ENCODE peak calls at places on chromosomes 5 and 9, in eight cellular contexts. T is PC-3; V is transverse colon; Y is right lobe of liver; P is CD4-positive, alpha-beta memory T cell; M is psoas muscle; E is Peyer's patch; U is effector memory CD4-positive, alpha-beta T cell. D is an unnamed sample. For H3K4me1 and H3K27me3, the result is how much of the 10 kb centered on the place peaks cover.

GRCh38 chr9:126423022-126423708 is 96.5 kb downstream of the MVB12B start:
- DNase-seq in T (no peak), V (no peak), Y (no peak), P (no peak), M (no peak), E (no peak), U (no peak), D (no peak)

GRCh38 chr5:173396311-173396993 is 68.2 kb upstream of the STC2 start:
- DNase-seq in T (no peak), V (no peak), Y (no peak), P (no peak), M (peak), E (no peak), U (no peak), D (no peak)

GRCh38 chr9:124342402-124342945 is 72.8 kb downstream of the PSMB7 start:
- DNase-seq in T (no peak), V (no peak), Y (no peak), P (no peak), M (peak), E (no peak), U (no peak), D (no peak)

GRCh38 chr9:107489144-107489673 is 360 bp downstream of the KLF4 start:
- DNase-seq in T (peak), V (peak), Y (no peak), P (no peak), M (no peak), E (no peak), U (no peak), D (no peak)

GRCh38 chr5:129099184-129099570 is 4.6 kb downstream of the ISOC1 start:
- DNase-seq in T (no peak), V (no peak), Y (no peak), P (no peak), M (no peak), E (no peak), U (no peak), D (no peak)

GRCh38 chr5:181069767-181070491 is 29.9 kb downstream of the BTNL9 start:
- DNase-seq in T (no peak), V (no peak), Y (no peak), P (no peak), M (no peak), E (no peak), U (no peak), D (no peak)

GRCh38 chr9:131429121-131430012 is 35.5 kb downstream of the PRRC2B start:
- DNase-seq in T (no peak), V (no peak), Y (no peak), P (no peak), M (no peak), E (no peak), U (no peak), D (no peak)

GRCh38 chr9:37390759-37391158 is 31.7 kb upstream of the GRHPR start:
- DNase-seq in T (peak), V (peak), Y (no peak), P (peak), M (no peak), E (peak), U (peak), D (peak)

GRCh38 chr9:117860849-117861248 is 156.6 kb downstream of the TLR4 start:
- DNase-seq in T (no peak), V (no peak), Y (no peak), P (no peak), M (no peak), E (no peak), U (no peak), D (no peak)

GRCh38 chr9:88537743-88538055 is 2.7 kb downstream of the NXNL2 start:
- DNase-seq in T (peak), V (peak), Y (no peak), P (no peak), M (peak), E (peak), U (no peak), D (peak)

GRCh38 chr9:136726631-136727191 is 14.3 kb downstream of the DIPK1B start:
- DNase-seq in T (peak), V (no peak), Y (no peak), P (peak), M (no peak), E (peak), U (no peak), D (no peak)

GRCh38 chr5:106314221-106314824 is 1356.4 kb downstream of the EFNA5 start:
- DNase-seq in T (peak), V (no peak), Y (no peak), P (no peak), M (no peak), E (no peak), U (no peak), D (no peak)

GRCh38 chr5:89498699-89499098 is 615.7 kb upstream of the MEF2C start:
- DNase-seq in T (no peak), V (no peak), Y (no peak), P (no peak), M (no peak), E (no peak), U (no peak), D (no peak)

GRCh38 chr9:129399301-129399990 is 221.4 kb upstream of the IER5L start:
- DNase-seq in T (no peak), V (no peak), Y (peak), P (no peak), M (peak), E (no peak), U (no peak), D (no peak)

GRCh38 chr5:39761199-39761580 is 336.4 kb upstream of the DAB2 start:
- DNase-seq in T (no peak), V (no peak), Y (no peak), P (no peak), M (no peak), E (no peak), U (no peak), D (no peak)

GRCh38 chr5:9394221-9394620 is 151.7 kb downstream of the SEMA5A start:
- DNase-seq in T (no peak), V (no peak), Y (no peak), P (no peak), M (no peak), E (no peak), U (no peak), D (no peak)

GRCh38 chr5:103472820-103473219 is 89.8 kb downstream of the NUDT12 start:
- DNase-seq in T (peak), V (no peak), Y (no peak), P (no peak), M (no peak), E (no peak), U (no peak), D (no peak)

GRCh38 chr9:81693639-81694378 is 4.5 kb upstream of the TLE1 start:
- DNase-seq in T (no peak), V (no peak), Y (no peak), P (no peak), M (no peak), E (no peak), U (no peak), D (no peak)

GRCh38 chr9:93207326-93207814 is 23.4 kb downstream of the WNK2 start:
- DNase-seq in T (no peak), V (no peak), Y (peak), P (no peak), M (peak), E (no peak), U (no peak), D (no peak)

GRCh38 chr9:135888126-135888765 is 19.1 kb downstream of the CAMSAP1 start:
- DNase-seq in T (no peak), V (no peak), Y (no peak), P (no peak), M (no peak), E (no peak), U (no peak), D (peak)

GRCh38 chr9:113516840-113517577 is 53.5 kb downstream of the RGS3 start:
- DNase-seq in T (no peak), V (peak), Y (no peak), P (peak), M (no peak), E (peak), U (peak), D (peak)

GRCh38 chr5:79961731-79962579 is 29.1 kb downstream of the MTX3 start:
- DNase-seq in T (no peak), V (no peak), Y (no peak), P (no peak), M (no peak), E (no peak), U (no peak), D (no peak)

DNA sequence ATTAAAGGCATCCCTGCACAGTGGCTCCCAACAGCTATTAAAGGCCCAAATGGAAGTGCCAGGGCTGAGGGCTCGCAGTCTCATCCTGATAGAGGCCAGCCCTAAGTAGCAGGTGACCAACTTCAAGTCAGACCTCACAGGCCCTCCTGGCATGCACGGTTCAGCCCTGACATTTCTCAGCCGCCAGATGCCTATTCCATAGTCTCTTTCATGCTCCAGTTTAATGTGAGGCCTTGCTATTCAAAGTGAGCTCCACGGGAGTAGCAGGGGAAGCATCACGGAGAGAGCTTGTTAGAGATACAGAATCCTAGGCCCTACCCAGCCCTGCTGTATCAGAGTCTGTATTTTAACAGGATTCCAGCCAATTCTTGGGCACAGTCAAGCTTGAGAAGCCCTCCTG is 11.1 kb downstream of the LHFPL2 start:
- DNase-seq in T (no peak), V (no peak), Y (no peak), P (no peak), M (no peak), E (no peak), U (no peak), D (no peak)
- H3K4me1 ChIP-seq in T (half or more), V (under half), Y (under half), P (under half), M (under half), E (under half), U (under half), D (under half)

GRCh38 chr5:123089971-123090640 is 1.1 kb downstream of the PRDM6 start:
- DNase-seq in T (no peak), V (no peak), Y (no peak), P (no peak), M (no peak), E (no peak), U (no peak), D (no peak)
- H3K27me3 ChIP-seq in T (half or more), V (half or more), Y (half or more), P (under half), M (under half), E (under half), U (under half), D (half or more)

DNA sequence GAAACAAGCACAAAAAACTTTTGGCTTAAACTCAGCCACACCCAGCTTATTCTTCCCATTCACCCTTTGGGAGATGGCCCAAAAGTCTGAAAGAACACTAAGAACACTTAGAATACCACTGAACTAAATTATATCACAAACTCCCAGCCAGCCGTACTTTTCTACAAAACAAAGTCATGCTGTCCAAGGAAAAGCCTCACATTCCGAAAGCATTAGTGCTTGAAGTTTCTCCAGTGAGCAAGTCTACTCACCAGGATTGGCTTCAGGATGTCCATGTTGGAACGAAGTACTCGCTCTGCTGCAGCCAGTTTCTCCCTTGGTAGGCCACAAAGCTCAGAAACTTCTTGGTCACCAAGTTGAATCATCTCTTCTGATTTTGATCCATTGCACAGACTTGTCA is 69.7 kb downstream of the ABCA1 start:
- DNase-seq in T (no peak), V (no peak), Y (no peak), P (no peak), M (no peak), E (no peak), U (no peak), D (no peak)
- H3K4me1 ChIP-seq in T (under half), V (under half), Y (under half), P (under half), M (under half), E (under half), U (under half), D (half or more)

GRCh38 chr5:176809544-176810083 is 745 bp upstream of the UNC5A start:
- DNase-seq in T (no peak), V (no peak), Y (no peak), P (no peak), M (no peak), E (no peak), U (no peak), D (no peak)
- H3K27me3 ChIP-seq in T (under half), V (half or more), Y (under half), P (under half), M (under half), E (under half), U (under half), D (half or more)

GRCh38 chr9:128120061-128120740 is 7.3 kb downstream of the PTGES2 start:
- DNase-seq in T (no peak), V (peak), Y (peak), P (no peak), M (peak), E (no peak), U (no peak), D (peak)
- H3K4me1 ChIP-seq in T (under half), V (under half), Y (under half), P (under half), M (under half), E (under half), U (under half), D (under half)

DNA sequence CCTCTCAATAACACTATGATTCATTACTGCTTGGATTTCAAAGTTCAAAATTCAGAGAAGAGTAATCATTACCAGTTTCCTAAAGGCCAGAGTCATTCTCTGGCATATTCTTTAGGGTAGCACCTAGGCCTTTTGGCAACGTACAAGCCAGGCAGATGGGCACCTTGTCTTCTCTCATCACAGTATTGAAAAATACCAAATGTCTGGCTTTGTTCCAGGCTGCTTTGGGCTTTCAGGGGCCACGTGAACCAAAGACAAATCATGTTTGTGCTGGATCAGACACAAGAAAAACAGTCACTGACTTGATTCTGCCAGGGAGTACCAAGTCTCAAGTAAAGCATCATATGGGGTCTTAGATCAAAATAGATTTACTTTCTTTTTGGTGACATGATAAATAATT is 15.5 kb downstream of the MEGF9 start:
- DNase-seq in T (no peak), V (no peak), Y (no peak), P (no peak), M (no peak), E (no peak), U (no peak), D (no peak)
- H3K27me3 ChIP-seq in T (under half), V (under half), Y (under half), P (under half), M (under half), E (under half), U (under half), D (under half)

D was measured in stomach.